ENCODE peak calls at places on chromosomes 6 and 20, in seven cellular contexts. One of them, this sample, is unnamed.

GRCh38 chr6:83879746-83880145 is 20.3 kb downstream of the CYB5R4 start:
- DNase-seq in mucosa of descending colon: no peak
- DNase-seq in Karpas-422: no peak
- DNase-seq in aorta: no peak
- DNase-seq in ovary: no peak
- DNase-seq in IMR-90: no peak
- DNase-seq in tibial nerve: no peak
- DNase-seq in this sample: no peak

GRCh38 chr20:21505810-21506530 is 7.9 kb downstream of the NKX2-2 start:
- DNase-seq in Karpas-422: no peak
- DNase-seq in IMR-90: peak; percentile 20
- DNase-seq in ovary: no peak
- DNase-seq in mucosa of descending colon: peak; percentile 63
- DNase-seq in aorta: peak; percentile 56
- DNase-seq in tibial nerve: no peak
- DNase-seq in this sample: peak; percentile 74

GRCh38 chr20:47493954-47494293 is 7.8 kb upstream of the NCOA3 start:
- DNase-seq in Karpas-422: no peak
- DNase-seq in IMR-90: no peak
- DNase-seq in ovary: no peak
- DNase-seq in tibial nerve: no peak
- DNase-seq in mucosa of descending colon: peak; percentile 50
- DNase-seq in aorta: no peak
- DNase-seq in this sample: no peak

GRCh38 chr6:26159417-26160273 is 72.4 kb downstream of the HFE start:
- DNase-seq in ovary: no peak
- DNase-seq in mucosa of descending colon: no peak
- DNase-seq in IMR-90: no peak
- DNase-seq in tibial nerve: no peak
- DNase-seq in aorta: no peak
- DNase-seq in Karpas-422: peak; percentile 59
- DNase-seq in this sample: no peak

GRCh38 chr6:105993769-105994521 is 92.2 kb upstream of the PRDM1 start:
- DNase-seq in ovary: peak; percentile 32
- DNase-seq in tibial nerve: no peak
- DNase-seq in aorta: peak; percentile 70
- DNase-seq in Karpas-422: no peak
- DNase-seq in IMR-90: peak; percentile 45
- DNase-seq in mucosa of descending colon: peak; percentile 46
- DNase-seq in this sample: peak; percentile 66

GRCh38 chr20:13099676-13100075 is 90.9 kb downstream of the SPTLC3 start:
- DNase-seq in mucosa of descending colon: no peak
- DNase-seq in IMR-90: peak; percentile 1
- DNase-seq in aorta: no peak
- DNase-seq in ovary: no peak
- DNase-seq in tibial nerve: no peak
- DNase-seq in Karpas-422: no peak
- DNase-seq in this sample: no peak

GRCh38 chr6:62284725-62285124 is 1.3 kb downstream of the KHDRBS2 start:
- DNase-seq in IMR-90: no peak
- DNase-seq in mucosa of descending colon: no peak
- DNase-seq in ovary: no peak
- DNase-seq in aorta: no peak
- DNase-seq in tibial nerve: no peak
- DNase-seq in Karpas-422: peak; percentile 70
- DNase-seq in this sample: no peak

GRCh38 chr20:52923123-52923543 is 49.0 kb upstream of the TSHZ2 start:
- DNase-seq in mucosa of descending colon: no peak
- DNase-seq in ovary: no peak
- DNase-seq in aorta: no peak
- DNase-seq in tibial nerve: no peak
- DNase-seq in IMR-90: peak; percentile 45
- DNase-seq in Karpas-422: no peak
- DNase-seq in this sample: no peak

GRCh38 chr20:58130574-58130973 is 97.9 kb downstream of the ANKRD60 start:
- DNase-seq in tibial nerve: no peak
- DNase-seq in Karpas-422: no peak
- DNase-seq in mucosa of descending colon: no peak
- DNase-seq in ovary: no peak
- DNase-seq in aorta: no peak
- DNase-seq in IMR-90: no peak
- DNase-seq in this sample: no peak

GRCh38 chr20:31587545-31588389 is 17.3 kb upstream of the ID1 start:
- DNase-seq in IMR-90: no peak
- DNase-seq in ovary: no peak
- DNase-seq in tibial nerve: no peak
- DNase-seq in aorta: no peak
- DNase-seq in Karpas-422: no peak
- DNase-seq in mucosa of descending colon: peak; percentile 70
- DNase-seq in this sample: peak; percentile 91

GRCh38 chr6:41664271-41664670 is 26.0 kb downstream of the MDFI start:
- DNase-seq in mucosa of descending colon: no peak
- DNase-seq in IMR-90: no peak
- DNase-seq in Karpas-422: no peak
- DNase-seq in ovary: no peak
- DNase-seq in aorta: peak; percentile 12
- DNase-seq in tibial nerve: no peak
- DNase-seq in this sample: no peak

GRCh38 chr6:143205170-143205879 is 144.6 kb downstream of the AIG1 start:
- DNase-seq in ovary: no peak
- DNase-seq in mucosa of descending colon: no peak
- DNase-seq in IMR-90: no peak
- DNase-seq in tibial nerve: no peak
- DNase-seq in Karpas-422: no peak
- DNase-seq in aorta: no peak
- DNase-seq in this sample: no peak

GRCh38 chr6:23905301-23905700 is 220.7 kb upstream of the NRSN1 start:
- DNase-seq in mucosa of descending colon: no peak
- DNase-seq in aorta: no peak
- DNase-seq in IMR-90: no peak
- DNase-seq in Karpas-422: no peak
- DNase-seq in ovary: no peak
- DNase-seq in tibial nerve: no peak
- DNase-seq in this sample: no peak

GRCh38 chr6:139762587-139763031 is 388.2 kb upstream of the CITED2 start:
- DNase-seq in Karpas-422: no peak
- DNase-seq in aorta: peak; percentile 48
- DNase-seq in IMR-90: peak; percentile 19
- DNase-seq in ovary: no peak
- DNase-seq in mucosa of descending colon: no peak
- DNase-seq in tibial nerve: no peak
- DNase-seq in this sample: no peak

GRCh38 chr20:25071722-25072121 is 10.2 kb downstream of the VSX1 start:
- DNase-seq in aorta: no peak
- DNase-seq in ovary: no peak
- DNase-seq in IMR-90: no peak
- DNase-seq in mucosa of descending colon: no peak
- DNase-seq in Karpas-422: no peak
- DNase-seq in tibial nerve: no peak
- DNase-seq in this sample: no peak

GRCh38 chr6:170473801-170474200 is 79.3 kb downstream of the PSMB1 start:
- DNase-seq in ovary: no peak
- DNase-seq in aorta: no peak
- DNase-seq in IMR-90: no peak
- DNase-seq in mucosa of descending colon: no peak
- DNase-seq in Karpas-422: no peak
- DNase-seq in tibial nerve: no peak
- DNase-seq in this sample: no peak

GRCh38 chr6:111604259-111605099 is 1.2 kb downstream of the TRAF3IP2 start:
- DNase-seq in mucosa of descending colon: peak; percentile 54
- DNase-seq in aorta: peak; percentile 87
- DNase-seq in tibial nerve: peak; percentile 40
- DNase-seq in ovary: peak; percentile 67
- DNase-seq in IMR-90: peak; percentile 80
- DNase-seq in Karpas-422: peak; percentile 68
- DNase-seq in this sample: peak; percentile 85

GRCh38 chr6:19714415-19715165 is 122.6 kb upstream of the ID4 start:
- DNase-seq in tibial nerve: no peak
- DNase-seq in ovary: no peak
- DNase-seq in IMR-90: no peak
- DNase-seq in Karpas-422: no peak
- DNase-seq in aorta: no peak
- DNase-seq in mucosa of descending colon: no peak
- DNase-seq in this sample: no peak

GRCh38 chr6:42484261-42484660 is 32.5 kb upstream of the TRERF1 start:
- DNase-seq in ovary: no peak
- DNase-seq in Karpas-422: no peak
- DNase-seq in tibial nerve: no peak
- DNase-seq in IMR-90: no peak
- DNase-seq in aorta: no peak
- DNase-seq in mucosa of descending colon: no peak
- DNase-seq in this sample: no peak

GRCh38 chr20:37133952-37134351 is 38.2 kb upstream of the RBL1 start:
- DNase-seq in mucosa of descending colon: no peak
- DNase-seq in aorta: no peak
- DNase-seq in Karpas-422: no peak
- DNase-seq in IMR-90: no peak
- DNase-seq in tibial nerve: no peak
- DNase-seq in ovary: no peak
- DNase-seq in this sample: no peak

DNA sequence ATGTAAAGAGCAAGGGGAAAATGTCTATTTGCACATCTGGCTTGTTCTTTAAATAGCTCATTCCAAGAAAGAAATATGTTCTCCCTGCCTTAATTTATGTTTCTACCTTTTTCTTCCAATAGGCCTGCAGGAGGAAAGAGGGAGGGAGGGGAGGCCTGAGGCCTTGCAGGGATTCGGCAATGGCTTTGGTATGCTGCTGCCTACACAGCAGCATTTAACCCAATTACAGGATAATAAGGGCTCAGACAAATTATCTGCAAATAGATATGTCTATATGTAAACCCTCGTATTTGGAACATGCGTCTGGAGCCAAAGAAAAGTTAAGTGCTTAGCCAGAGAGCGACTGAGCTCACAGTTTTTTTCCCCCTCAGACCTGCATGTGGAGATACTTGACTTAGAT is 277.2 kb downstream of the CDC5L start:
- DNase-seq in Karpas-422: no peak
- DNase-seq in IMR-90: peak; percentile 9
- DNase-seq in tibial nerve: no peak
- DNase-seq in ovary: no peak
- DNase-seq in aorta: no peak
- DNase-seq in mucosa of descending colon: no peak
- DNase-seq in this sample: no peak
- H3K4me3 ChIP-seq in Karpas-422: no peak overlapping the region
- H3K4me3 ChIP-seq in IMR-90: no peak overlapping the region
- H3K4me3 ChIP-seq in tibial nerve: no peak overlapping the region
- H3K4me3 ChIP-seq in ovary: no peak overlapping the region
- H3K4me3 ChIP-seq in aorta: no peak overlapping the region
- H3K4me3 ChIP-seq in mucosa of descending colon: no peak overlapping the region
- H3K4me3 ChIP-seq in this sample: no peak overlapping the region

DNA sequence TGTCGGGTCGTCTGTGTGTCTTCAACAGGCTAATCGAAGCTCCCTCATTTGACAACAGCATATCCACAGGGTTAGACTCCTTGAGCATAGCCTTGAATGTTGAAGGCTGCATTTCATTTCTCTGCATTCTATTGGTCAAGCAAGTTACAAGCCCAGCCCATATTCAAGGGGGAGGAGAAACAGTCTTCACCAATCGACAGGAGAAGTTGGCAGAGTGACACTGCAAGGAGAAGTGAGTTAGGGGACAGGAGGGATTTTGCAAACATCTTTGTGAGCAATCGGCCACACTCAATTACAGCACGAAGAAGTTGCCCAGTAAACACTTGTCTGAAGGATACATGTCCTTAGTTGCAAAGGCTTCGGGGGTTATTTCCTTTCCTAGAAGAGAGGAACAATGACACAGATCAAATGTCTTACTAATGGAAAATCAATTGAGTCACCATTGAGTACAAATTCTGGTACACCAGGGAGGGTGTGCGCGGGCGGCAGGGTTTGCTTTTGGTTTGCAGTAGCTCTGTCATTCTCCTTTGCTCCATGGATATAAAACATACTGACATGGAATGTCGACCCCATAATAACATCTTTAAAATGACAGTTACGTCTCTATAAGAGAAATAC is 60.6 kb upstream of the NT5E start:
- DNase-seq in IMR-90: no peak
- DNase-seq in Karpas-422: no peak
- DNase-seq in tibial nerve: no peak
- DNase-seq in mucosa of descending colon: no peak
- DNase-seq in aorta: no peak
- DNase-seq in ovary: no peak
- DNase-seq in this sample: no peak
- H3K4me3 ChIP-seq in IMR-90: no peak overlapping the region
- H3K4me3 ChIP-seq in Karpas-422: no peak overlapping the region
- H3K4me3 ChIP-seq in tibial nerve: no peak overlapping the region
- H3K4me3 ChIP-seq in mucosa of descending colon: no peak overlapping the region
- H3K4me3 ChIP-seq in aorta: no peak overlapping the region
- H3K4me3 ChIP-seq in ovary: no peak overlapping the region
- H3K4me3 ChIP-seq in this sample: no peak overlapping the region

GRCh38 chr6:55957961-55958422 is 82.6 kb upstream of the BMP5 start:
- DNase-seq in Karpas-422: no peak
- DNase-seq in tibial nerve: no peak
- DNase-seq in mucosa of descending colon: no peak
- DNase-seq in ovary: no peak
- DNase-seq in aorta: no peak
- DNase-seq in IMR-90: peak; percentile 33
- DNase-seq in this sample: no peak

GRCh38 chr6:55954436-55954835 is 79.0 kb upstream of the BMP5 start:
- DNase-seq in Karpas-422: no peak
- DNase-seq in aorta: no peak
- DNase-seq in tibial nerve: no peak
- DNase-seq in IMR-90: no peak
- DNase-seq in mucosa of descending colon: no peak
- DNase-seq in ovary: no peak
- DNase-seq in this sample: no peak

GRCh38 chr6:55955684-55956083 is 80.3 kb upstream of the BMP5 start:
- DNase-seq in mucosa of descending colon: no peak
- DNase-seq in tibial nerve: no peak
- DNase-seq in Karpas-422: no peak
- DNase-seq in aorta: no peak
- DNase-seq in IMR-90: no peak
- DNase-seq in ovary: no peak
- DNase-seq in this sample: no peak

GRCh38 chr6:55950071-55950814 is 74.9 kb upstream of the BMP5 start:
- DNase-seq in aorta: no peak
- DNase-seq in mucosa of descending colon: no peak
- DNase-seq in IMR-90: no peak
- DNase-seq in tibial nerve: no peak
- DNase-seq in Karpas-422: no peak
- DNase-seq in ovary: no peak
- DNase-seq in this sample: no peak

DNA sequence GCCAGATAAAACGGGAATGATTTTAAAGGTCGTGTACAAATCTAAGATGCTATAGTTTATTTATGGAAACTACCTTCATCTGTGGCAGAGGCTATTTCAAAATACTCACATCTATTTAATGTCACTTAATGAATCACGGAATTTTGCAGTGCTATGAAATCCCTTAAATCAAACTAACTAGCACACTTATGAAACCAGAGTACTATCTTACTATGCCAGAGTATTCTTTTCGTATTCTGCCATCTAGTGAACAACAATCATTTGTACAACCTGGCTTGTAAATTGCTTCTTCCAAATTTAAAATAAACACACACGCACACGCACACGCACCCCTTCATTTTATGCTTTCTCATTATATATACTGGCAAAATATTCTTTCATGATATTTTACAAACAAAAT is 78.0 kb upstream of the BMP5 start:
- DNase-seq in Karpas-422: no peak
- DNase-seq in tibial nerve: no peak
- DNase-seq in IMR-90: peak; percentile 74
- DNase-seq in aorta: no peak
- DNase-seq in mucosa of descending colon: no peak
- DNase-seq in ovary: no peak
- DNase-seq in this sample: no peak
- H3K4me3 ChIP-seq in Karpas-422: no peak overlapping the region
- H3K4me3 ChIP-seq in tibial nerve: no peak overlapping the region
- H3K4me3 ChIP-seq in IMR-90: no peak overlapping the region
- H3K4me3 ChIP-seq in aorta: no peak overlapping the region
- H3K4me3 ChIP-seq in mucosa of descending colon: no peak overlapping the region
- H3K4me3 ChIP-seq in ovary: no peak overlapping the region
- H3K4me3 ChIP-seq in this sample: peak overlapping the region; percentile 56

GRCh38 chr20:38601216-38602184 is at the start of gene ARHGAP40:
- DNase-seq in tibial nerve: no peak
- DNase-seq in aorta: no peak
- DNase-seq in ovary: no peak
- DNase-seq in Karpas-422: no peak
- DNase-seq in IMR-90: no peak
- DNase-seq in mucosa of descending colon: peak; percentile 10
- DNase-seq in this sample: no peak
- H3K4me3 ChIP-seq in tibial nerve: no peak within 1 kb of the TSS
- H3K4me3 ChIP-seq in aorta: no peak within 1 kb of the TSS
- H3K4me3 ChIP-seq in ovary: no peak within 1 kb of the TSS
- H3K4me3 ChIP-seq in Karpas-422: no peak within 1 kb of the TSS
- H3K4me3 ChIP-seq in IMR-90: no peak within 1 kb of the TSS
- H3K4me3 ChIP-seq in mucosa of descending colon: no peak within 1 kb of the TSS
- H3K4me3 ChIP-seq in this sample: no peak within 1 kb of the TSS

This sample was measured in right cardiac atrium.